ENCODE peak calls at places on chromosomes 3 and 15, in seven cellular contexts. N, C, P, U, S, K and I are unnamed samples. For H3K4me1, the result is how much of the 10 kb centered on the place peaks cover.

GRCh38 chr3:149019581-149019980 is 28.2 kb downstream of the GYG1 start:
- DNase-seq in P (no peak), N (peak), U (no peak), S (no peak), C (no peak), K (no peak), I (no peak)

GRCh38 chr3:177447938-177448337 is 250.7 kb upstream of the TBL1XR1 start:
- DNase-seq in U (no peak), S (no peak), P (peak), C (peak), N (no peak), K (peak), I (no peak)

GRCh38 chr3:45056608-45057301 is 30.7 kb downstream of the CLEC3B start:
- DNase-seq in S (no peak), K (no peak), N (no peak), U (no peak), P (no peak), C (no peak), I (no peak)

GRCh38 chr3:57688291-57688690 is 4.6 kb downstream of the DENND6A start:
- DNase-seq in N (no peak), K (no peak), P (no peak), S (no peak), U (no peak), C (no peak), I (no peak)

GRCh38 chr3:124860599-124860998 is 26.6 kb downstream of the ITGB5 start:
- DNase-seq in C (peak), P (peak), N (peak), K (peak), S (peak), U (peak), I (peak)

GRCh38 chr3:87057474-87057873 is 66.5 kb upstream of the VGLL3 start:
- DNase-seq in K (no peak), P (no peak), U (no peak), N (no peak), C (no peak), S (no peak), I (no peak)

GRCh38 chr3:134008630-134009156 is 21.0 kb downstream of the SLCO2A1 start:
- DNase-seq in N (peak), S (no peak), P (peak), K (no peak), U (no peak), C (no peak), I (no peak)

GRCh38 chr3:146036289-146036688 is 124.7 kb downstream of the PLOD2 start:
- DNase-seq in N (no peak), U (no peak), P (no peak), C (no peak), S (no peak), K (no peak), I (no peak)

GRCh38 chr3:43389388-43390254 is 103.3 kb downstream of the SNRK start:
- DNase-seq in C (no peak), P (no peak), U (peak), K (peak), N (peak), S (no peak), I (peak)

GRCh38 chr15:90481023-90481422 is 48.7 kb upstream of the CRTC3 start:
- DNase-seq in C (no peak), P (no peak), K (no peak), S (no peak), N (no peak), U (no peak), I (no peak)

GRCh38 chr15:66404532-66404931 is 17.8 kb downstream of the MAP2K1 start:
- DNase-seq in N (no peak), S (no peak), C (no peak), U (no peak), P (no peak), K (no peak), I (no peak)

GRCh38 chr15:89799011-89799924 is 15.4 kb downstream of the ANPEP start:
- DNase-seq in S (no peak), P (no peak), K (no peak), U (no peak), C (no peak), N (no peak), I (no peak)

GRCh38 chr3:64267774-64268604 is 42.7 kb upstream of the PRICKLE2 start:
- DNase-seq in U (peak), K (peak), P (no peak), S (peak), C (peak), N (peak), I (peak)

GRCh38 chr3:43038010-43038409 is 58.9 kb downstream of the GASK1A start:
- DNase-seq in K (no peak), U (no peak), N (no peak), C (no peak), S (no peak), P (no peak), I (no peak)

GRCh38 chr3:138197058-138197457 is 10.0 kb downstream of the ARMC8 start:
- DNase-seq in P (no peak), S (no peak), K (peak), N (peak), C (no peak), U (peak), I (no peak)

GRCh38 chr15:92466834-92467233 is 73.2 kb downstream of the ST8SIA2 start:
- DNase-seq in C (no peak), K (no peak), N (no peak), U (no peak), S (no peak), P (no peak), I (no peak)

GRCh38 chr3:135549928-135550327 is 415.6 kb upstream of the PPP2R3A start:
- DNase-seq in K (no peak), N (no peak), U (no peak), C (no peak), P (no peak), S (no peak), I (no peak)

GRCh38 chr15:60346653-60347052 is 51.1 kb downstream of the ANXA2 start:
- DNase-seq in S (no peak), P (no peak), N (no peak), K (no peak), C (no peak), U (no peak), I (no peak)

GRCh38 chr3:135229018-135229495 is 434.0 kb downstream of the EPHB1 start:
- DNase-seq in U (no peak), N (no peak), S (no peak), C (no peak), P (no peak), K (no peak), I (no peak)

GRCh38 chr3:56157693-56158092 is 310.6 kb downstream of the ERC2 start:
- DNase-seq in C (no peak), N (no peak), K (no peak), U (peak), P (no peak), S (no peak), I (peak)

GRCh38 chr15:74610302-74610951 is 5.2 kb upstream of the CLK3 start:
- DNase-seq in P (no peak), N (no peak), U (no peak), S (no peak), K (no peak), C (no peak), I (no peak)

GRCh38 chr3:23465569-23465968 is 262.4 kb downstream of the UBE2E2 start:
- DNase-seq in U (no peak), P (no peak), S (no peak), C (no peak), N (no peak), K (no peak), I (no peak)

GRCh38 chr3:167116120-167116922 is 263.8 kb downstream of the ZBBX start:
- DNase-seq in N (no peak), U (no peak), K (no peak), S (no peak), C (no peak), P (no peak), I (no peak)

GRCh38 chr3:128282392-128283196 is 129.3 kb downstream of the EEFSEC start:
- DNase-seq in U (peak), K (peak), N (peak), P (no peak), S (peak), C (peak), I (peak)

GRCh38 chr3:35194666-35195065 is 444.7 kb upstream of the ARPP21 start:
- DNase-seq in N (no peak), U (no peak), C (no peak), K (no peak), S (no peak), P (no peak), I (no peak)

GRCh38 chr15:90520365-90520764 is 9.4 kb upstream of the CRTC3 start:
- DNase-seq in S (no peak), U (no peak), N (no peak), C (no peak), K (no peak), P (no peak), I (no peak)

DNA sequence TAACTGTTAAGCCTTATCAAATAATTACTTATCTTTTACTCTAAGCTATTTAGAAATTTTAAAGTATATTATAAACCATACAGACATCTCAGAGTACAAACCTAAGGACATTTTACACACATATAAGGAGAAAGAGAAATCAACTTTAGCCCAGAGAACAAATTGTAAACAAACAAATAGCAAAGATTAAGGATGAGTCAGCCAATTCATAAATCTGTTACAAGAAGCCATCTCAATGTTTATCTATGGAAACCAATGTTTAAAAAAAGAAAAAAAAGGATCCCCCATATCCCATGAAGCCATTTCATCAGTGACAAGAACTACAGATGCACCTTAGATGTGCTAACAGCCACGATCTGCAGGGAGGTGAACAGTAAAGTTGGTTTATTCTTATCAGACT is 437.1 kb downstream of the SHQ1 start:
- DNase-seq in C (no peak), U (no peak), N (peak), K (no peak), P (no peak), S (no peak), I (no peak)
- H3K4me1 ChIP-seq in C (under half), U (under half), N (under half), K (under half), P (under half), S (under half), I (under half)

GRCh38 chr3:170164720-170165119 is 16.8 kb downstream of the PHC3 start:
- DNase-seq in P (no peak), N (no peak), C (no peak), U (no peak), S (no peak), K (no peak), I (no peak)
- TF ChIP-seq POLR2A in P (no peak), N (no peak), C (no peak), U (no peak), S (no peak), K (no peak), I (no peak)

GRCh38 chr15:31305375-31305774 is 21.3 kb upstream of the KLF13 start:
- DNase-seq in C (no peak), K (no peak), U (peak), N (no peak), P (no peak), S (no peak), I (peak)
- H3K4me1 ChIP-seq in C (under half), K (under half), U (under half), N (under half), P (under half), S (under half), I (under half)

GRCh38 chr3:172102123-172102882 is 62.9 kb downstream of the FNDC3B start:
- DNase-seq in U (no peak), S (no peak), K (peak), C (no peak), P (no peak), N (no peak), I (no peak)
- TF ChIP-seq POLR2A in U (no peak), S (no peak), K (no peak), C (no peak), P (no peak), N (no peak), I (no peak)

GRCh38 chr15:64558460-64559179 is 98.2 kb downstream of the ZNF609 start:
- DNase-seq in S (no peak), U (no peak), K (no peak), N (peak), P (no peak), C (no peak), I (no peak)
- H3K4me1 ChIP-seq in S (under half), U (under half), K (under half), N (under half), P (under half), C (under half), I (under half)

GRCh38 chr3:74469713-74470112 is 144.7 kb downstream of the CNTN3 start:
- DNase-seq in U (no peak), N (no peak), S (no peak), C (no peak), K (no peak), P (no peak), I (no peak)
- TF ChIP-seq POLR2A in U (no peak), N (no peak), S (no peak), C (no peak), K (no peak), P (no peak), I (no peak)